ENCODE peak calls at places on chromosomes 6 and 20, in five cellular contexts. E is choroid plexus epithelial cell; C is stimulated activated CD4-positive, alpha-beta T cell treated with anti-CD3 and anti-CD28 coated beads, Interleukin-1b, Interleukin-23, amount 100 ng/mL, for 1 hour; A is kidney glomerular epithelial cell; L is RWPE1. Y is an unnamed sample.

GRCh38 chr20:33604084-33604990 is 57.8 kb upstream of the C20orf144 start:
- DNase-seq in C (no peak), A (no peak), E (no peak), L (no peak), Y (no peak)

GRCh38 chr6:151675746-151676459 is 131.6 kb upstream of the ESR1 start:
- DNase-seq in C (peak; percentile 22), E (peak; percentile 56), L (peak; percentile 71), A (peak; percentile 44), Y (peak; percentile 61)

GRCh38 chr6:158538741-158539140 is 21.1 kb upstream of the TMEM181 start:
- DNase-seq in L (no peak), A (no peak), C (no peak), E (no peak), Y (no peak)

GRCh38 chr6:75935473-75935793 is 137.0 kb downstream of the IMPG1 start:
- DNase-seq in A (no peak), C (no peak), E (no peak), L (no peak), Y (no peak)

GRCh38 chr6:77774457-77774856 is 121.6 kb downstream of the MEI4 start:
- DNase-seq in L (no peak), C (no peak), A (no peak), E (no peak), Y (no peak)

GRCh38 chr6:55536579-55536978 is 42.4 kb downstream of the HMGCLL1 start:
- DNase-seq in A (no peak), E (peak; percentile 28), L (no peak), C (no peak), Y (no peak)

GRCh38 chr20:46213946-46214830 is 94.1 kb downstream of the CDH22 start:
- DNase-seq in E (no peak), L (peak; percentile 52), A (no peak), C (no peak), Y (no peak)

GRCh38 chr6:116444991-116445566 is 16.1 kb upstream of the CALHM6 start:
- DNase-seq in L (no peak), E (peak; percentile 43), A (no peak), C (no peak), Y (no peak)

GRCh38 chr6:1987640-1988039 is 257.8 kb downstream of the GMDS start:
- DNase-seq in C (no peak), L (peak; percentile 37), E (peak; percentile 44), A (no peak), Y (no peak)

GRCh38 chr6:113997106-113997505 is 26.2 kb upstream of the HDAC2 start:
- DNase-seq in C (no peak), L (peak; percentile 73), A (peak; percentile 64), E (peak; percentile 81), Y (no peak)

GRCh38 chr6:30135147-30135546 is 793 bp upstream of the TRIM40 start:
- DNase-seq in E (no peak), A (no peak), L (no peak), C (no peak), Y (no peak)

GRCh38 chr20:23361108-23361650 is 803 bp upstream of the GZF1 start:
- DNase-seq in E (peak; percentile 55), L (peak; percentile 10), A (peak; percentile 28), C (no peak), Y (peak; percentile 76)

GRCh38 chr6:1407499-1407990 is 18.2 kb downstream of the FOXF2 start:
- DNase-seq in L (no peak), A (no peak), C (no peak), E (no peak), Y (no peak)

GRCh38 chr20:14889503-14890125 is 552.2 kb upstream of the FLRT3 start:
- DNase-seq in E (no peak), A (no peak), C (no peak), L (no peak), Y (no peak)

GRCh38 chr6:35011096-35012041 is 122.3 kb downstream of the ANKS1A start:
- DNase-seq in E (peak; percentile 18), C (no peak), L (no peak), A (no peak), Y (no peak)

GRCh38 chr6:128725271-128726233 is 157.4 kb upstream of the LAMA2 start:
- DNase-seq in C (no peak), E (peak; percentile 69), A (peak; percentile 51), L (peak; percentile 38), Y (peak; percentile 24)

GRCh38 chr20:46174469-46175126 is 56.5 kb downstream of the CD40 start:
- DNase-seq in C (peak; percentile 64), A (peak; percentile 2), L (peak; percentile 82), E (peak; percentile 66), Y (peak; percentile 74)

GRCh38 chr6:45728674-45729073 is 287.0 kb downstream of the CLIC5 start:
- DNase-seq in A (no peak), C (no peak), L (peak; percentile 17), E (peak; percentile 65), Y (no peak)